ENCODE peak calls at places on chromosomes 2 and 18, in four cellular contexts. Z, W, C and F are unnamed samples.

GRCh38 chr2:116988303-116988702 is 826.2 kb upstream of the DDX18 start:
- DNase-seq in Z (no peak), C (no peak), W (no peak), F (no peak)

GRCh38 chr2:163656622-163657021 is 79.2 kb downstream of the FIGN start:
- DNase-seq in W (no peak), Z (no peak), C (no peak), F (no peak)

GRCh38 chr2:235088608-235089020 is 136.8 kb downstream of the SH3BP4 start:
- DNase-seq in C (no peak), W (no peak), Z (no peak), F (no peak)

GRCh38 chr18:51030537-51031258 is 685 bp downstream of the SMAD4 start:
- DNase-seq in C (peak; percentile 78), Z (peak; percentile 46), W (peak; percentile 12), F (peak; percentile 67)

GRCh38 chr2:9778012-9778411 is 65.3 kb upstream of the TAF1B start:
- DNase-seq in C (no peak), Z (no peak), W (no peak), F (no peak)

GRCh38 chr2:220871909-220872308 is 700.2 kb downstream of the EPHA4 start:
- DNase-seq in C (no peak), Z (no peak), W (no peak), F (no peak)

GRCh38 chr2:172484253-172484652 is 56.9 kb downstream of the ITGA6 start:
- DNase-seq in C (no peak), W (peak; percentile 48), Z (no peak), F (no peak)

GRCh38 chr18:46387426-46388131 is 269.4 kb downstream of the LOXHD1 start:
- DNase-seq in C (peak; percentile 23), Z (no peak), W (no peak), F (no peak)

GRCh38 chr2:7609556-7610323 is 692.5 kb downstream of the RNF144A start:
- DNase-seq in C (no peak), W (no peak), Z (no peak), F (no peak)

GRCh38 chr2:129191530-129191929 is 787.9 kb upstream of the RAB6C start:
- DNase-seq in C (no peak), Z (no peak), W (no peak), F (no peak)